ENCODE peak calls at places on chromosome 12, in seven cellular contexts. O is naive thymus-derived CD8-positive, alpha-beta T cell; M is germinal center; Q is EL; F is NCI-H1694 treated with DMSO at 0.1 percent for 48 hours; W is SIG-M5; R is pulmonary artery endothelial cell. H is an unnamed sample.

GRCh38 chr12:51326762-51327439 is 2.9 kb upstream of the BIN2 start:
- DNase-seq in O (peak), M (peak), Q (peak), F (no peak), W (peak), R (no peak), H (no peak)

GRCh38 chr12:116385486-116386217 is 108.2 kb upstream of the MED13L start:
- DNase-seq in O (no peak), M (no peak), Q (no peak), F (no peak), W (no peak), R (no peak), H (no peak)

GRCh38 chr12:132716356-132716755 is 5.7 kb downstream of the PGAM5 start:
- DNase-seq in O (no peak), M (no peak), Q (no peak), F (no peak), W (no peak), R (no peak), H (no peak)

GRCh38 chr12:113246478-113247122 is 25.3 kb downstream of the TPCN1 start:
- DNase-seq in O (no peak), M (no peak), Q (no peak), F (no peak), W (no peak), R (no peak), H (no peak)

GRCh38 chr12:51622564-51622963 is 31.5 kb downstream of the SCN8A start:
- DNase-seq in O (no peak), M (no peak), Q (peak), F (no peak), W (no peak), R (no peak), H (no peak)

GRCh38 chr12:92042791-92043531 is 102.7 kb downstream of the BTG1 start:
- DNase-seq in O (no peak), M (no peak), Q (peak), F (no peak), W (no peak), R (no peak), H (no peak)

GRCh38 chr12:132285991-132286681 is 43.3 kb downstream of the GALNT9 start:
- DNase-seq in O (no peak), M (no peak), Q (peak), F (no peak), W (no peak), R (peak), H (no peak)

GRCh38 chr12:6946033-6946919 is 2.5 kb downstream of the C12orf57 start:
- DNase-seq in O (peak), M (peak), Q (no peak), F (no peak), W (no peak), R (no peak), H (no peak)

GRCh38 chr12:48901278-48901677 is 24.0 kb downstream of the FKBP11 start:
- DNase-seq in O (no peak), M (no peak), Q (no peak), F (no peak), W (no peak), R (no peak), H (no peak)

GRCh38 chr12:92471551-92471950 is 231.2 kb upstream of the PLEKHG7 start:
- DNase-seq in O (no peak), M (peak), Q (no peak), F (no peak), W (no peak), R (no peak), H (no peak)

GRCh38 chr12:11855993-11856374 is 206.5 kb downstream of the ETV6 start:
- DNase-seq in O (no peak), M (no peak), Q (no peak), F (no peak), W (peak), R (no peak), H (no peak)

GRCh38 chr12:132710062-132710421 is 600 bp upstream of the PGAM5 start:
- DNase-seq in O (no peak), M (peak), Q (no peak), F (no peak), W (no peak), R (no peak), H (no peak)

GRCh38 chr12:65355461-65355860 is 77.0 kb downstream of the MSRB3 start:
- DNase-seq in O (no peak), M (no peak), Q (peak), F (no peak), W (no peak), R (no peak), H (no peak)

GRCh38 chr12:114888928-114889327 is 205.0 kb upstream of the TBX3 start:
- DNase-seq in O (no peak), M (no peak), Q (no peak), F (no peak), W (no peak), R (no peak), H (no peak)

GRCh38 chr12:130953783-130954543 is at the start of gene ADGRD1:
- DNase-seq in O (no peak), M (no peak), Q (peak), F (no peak), W (peak), R (no peak), H (no peak)

GRCh38 chr12:71876400-71876799 is 36.8 kb downstream of the TBC1D15 start:
- DNase-seq in O (no peak), M (no peak), Q (no peak), F (no peak), W (no peak), R (peak), H (no peak)

GRCh38 chr12:7512528-7512927 is 9.0 kb upstream of the CD163 start:
- DNase-seq in O (no peak), M (no peak), Q (peak), F (no peak), W (no peak), R (no peak), H (no peak)

GRCh38 chr12:107415066-107415465 is 270.5 kb upstream of the PWP1 start:
- DNase-seq in O (no peak), M (no peak), Q (peak), F (no peak), W (no peak), R (no peak), H (no peak)

GRCh38 chr12:4997939-4998338 is 45.7 kb upstream of the KCNA5 start:
- DNase-seq in O (no peak), M (no peak), Q (peak), F (no peak), W (no peak), R (no peak), H (no peak)

GRCh38 chr12:43676183-43676813 is 82.3 kb downstream of the PUS7L start:
- DNase-seq in O (no peak), M (peak), Q (peak), F (no peak), W (no peak), R (no peak), H (no peak)

GRCh38 chr12:108511633-108512540 is 3.2 kb upstream of the FICD start:
- DNase-seq in O (peak), M (peak), Q (peak), F (peak), W (no peak), R (peak), H (peak)

GRCh38 chr12:4914720-4915119 is 5.0 kb downstream of the KCNA1 start:
- DNase-seq in O (no peak), M (no peak), Q (no peak), F (no peak), W (no peak), R (no peak), H (no peak)

GRCh38 chr12:132373967-132374820 is 44.8 kb upstream of the GALNT9 start:
- DNase-seq in O (no peak), M (no peak), Q (peak), F (no peak), W (no peak), R (no peak), H (no peak)

GRCh38 chr12:2341051-2341751 is 288.4 kb downstream of the CACNA1C start:
- DNase-seq in O (no peak), M (no peak), Q (no peak), F (no peak), W (no peak), R (no peak), H (no peak)

GRCh38 chr12:7108042-7108927 is 729 bp downstream of the C1RL start:
- DNase-seq in O (peak), M (peak), Q (peak), F (no peak), W (no peak), R (no peak), H (no peak)

GRCh38 chr12:51188359-51189051 is 15.6 kb upstream of the TFCP2 start:
- DNase-seq in O (no peak), M (peak), Q (no peak), F (no peak), W (no peak), R (no peak), H (no peak)

GRCh38 chr12:48996794-48997718 is 2.1 kb downstream of the DDN start:
- DNase-seq in O (peak), M (peak), Q (peak), F (peak), W (no peak), R (no peak), H (no peak)

GRCh38 chr12:69509308-69509736 is 39.1 kb downstream of the FRS2 start:
- DNase-seq in O (no peak), M (no peak), Q (peak), F (no peak), W (no peak), R (no peak), H (no peak)

H was measured in glomerular endothelial cell.